ENCODE peak calls at places on chromosome 1, in four cellular contexts. Y is HT1080, H is HS-5, Q is AG08395. T is an unnamed sample.

GRCh38 chr1:236916131-236916800 is 88.0 kb downstream of the MT1HL1 start:
- DNase-seq in Y (no peak), H (no peak), Q (no peak), T (no peak)

GRCh38 chr1:192861860-192862259 is 53.0 kb downstream of the RGS2 start:
- DNase-seq in Y (no peak), H (no peak), Q (no peak), T (no peak)

GRCh38 chr1:20380616-20381035 is 90.0 kb downstream of the VWA5B1 start:
- DNase-seq in Y (peak), H (peak), Q (peak), T (no peak)

GRCh38 chr1:178768423-178768822 is 43.4 kb downstream of the RALGPS2 start:
- DNase-seq in Y (no peak), H (no peak), Q (peak), T (no peak)

GRCh38 chr1:64856564-64856963 is 109.8 kb downstream of the JAK1 start:
- DNase-seq in Y (no peak), H (no peak), Q (no peak), T (no peak)

GRCh38 chr1:225446298-225446941 is 18.6 kb upstream of the LBR start:
- DNase-seq in Y (no peak), H (no peak), Q (no peak), T (no peak)

GRCh38 chr1:152107984-152108898 is 7.0 kb downstream of the TCHH start:
- DNase-seq in Y (no peak), H (no peak), Q (peak), T (no peak)

GRCh38 chr1:168709407-168709891 is 19.6 kb downstream of the DPT start:
- DNase-seq in Y (peak), H (peak), Q (peak), T (no peak)

T was measured in stomach.